ENCODE peak calls at places on chromosomes 12 and 14, in nine cellular contexts. One of them, this sample, is unnamed.

GRCh38 chr12:70448371-70448770 is 82.3 kb downstream of the KCNMB4 start:
- DNase-seq in stimulated activated CD4-positive, alpha-beta T cell treated with anti-CD3 and anti-CD28 coated beads, Interleukin-12 subunit alpha, Interleukin-12 subunit beta, amount 100 ng/mL, for 4 hours: no peak
- DNase-seq in HTR-8/SVneo: no peak
- DNase-seq in activated T-cell treated with anti-CD3 and anti-CD28 coated beads for 24 hours: no peak
- DNase-seq in Caki2: no peak
- DNase-seq in effector memory CD8-positive, alpha-beta T cell: no peak
- DNase-seq in midbrain: no peak
- DNase-seq in EL: peak; percentile 48
- DNase-seq in NAMALWA: no peak
- DNase-seq in this sample: no peak

GRCh38 chr14:88380405-88380804 is 5.1 kb upstream of the SPATA7 start:
- DNase-seq in EL: peak; percentile 3
- DNase-seq in HTR-8/SVneo: peak; percentile 11
- DNase-seq in Caki2: no peak
- DNase-seq in NAMALWA: peak; percentile 9
- DNase-seq in effector memory CD8-positive, alpha-beta T cell: no peak
- DNase-seq in stimulated activated CD4-positive, alpha-beta T cell treated with anti-CD3 and anti-CD28 coated beads, Interleukin-12 subunit alpha, Interleukin-12 subunit beta, amount 100 ng/mL, for 4 hours: no peak
- DNase-seq in activated T-cell treated with anti-CD3 and anti-CD28 coated beads for 24 hours: no peak
- DNase-seq in midbrain: peak; percentile 42
- DNase-seq in this sample: no peak

GRCh38 chr12:63151898-63152700 is 1.1 kb upstream of the AVPR1A start:
- DNase-seq in HTR-8/SVneo: peak; percentile 41
- DNase-seq in effector memory CD8-positive, alpha-beta T cell: no peak
- DNase-seq in Caki2: peak; percentile 63
- DNase-seq in NAMALWA: peak; percentile 70
- DNase-seq in stimulated activated CD4-positive, alpha-beta T cell treated with anti-CD3 and anti-CD28 coated beads, Interleukin-12 subunit alpha, Interleukin-12 subunit beta, amount 100 ng/mL, for 4 hours: no peak
- DNase-seq in EL: peak; percentile 50
- DNase-seq in activated T-cell treated with anti-CD3 and anti-CD28 coated beads for 24 hours: no peak
- DNase-seq in midbrain: peak; percentile 36
- DNase-seq in this sample: peak; percentile 66

GRCh38 chr12:67813509-67813908 is 165.0 kb downstream of the DYRK2 start:
- DNase-seq in EL: peak; percentile 30
- DNase-seq in stimulated activated CD4-positive, alpha-beta T cell treated with anti-CD3 and anti-CD28 coated beads, Interleukin-12 subunit alpha, Interleukin-12 subunit beta, amount 100 ng/mL, for 4 hours: no peak
- DNase-seq in HTR-8/SVneo: no peak
- DNase-seq in effector memory CD8-positive, alpha-beta T cell: no peak
- DNase-seq in activated T-cell treated with anti-CD3 and anti-CD28 coated beads for 24 hours: no peak
- DNase-seq in midbrain: no peak
- DNase-seq in Caki2: no peak
- DNase-seq in NAMALWA: no peak
- DNase-seq in this sample: no peak

GRCh38 chr14:103460415-103460814 is 62.2 kb downstream of the CKB start:
- DNase-seq in EL: no peak
- DNase-seq in Caki2: no peak
- DNase-seq in stimulated activated CD4-positive, alpha-beta T cell treated with anti-CD3 and anti-CD28 coated beads, Interleukin-12 subunit alpha, Interleukin-12 subunit beta, amount 100 ng/mL, for 4 hours: no peak
- DNase-seq in midbrain: no peak
- DNase-seq in NAMALWA: no peak
- DNase-seq in effector memory CD8-positive, alpha-beta T cell: no peak
- DNase-seq in activated T-cell treated with anti-CD3 and anti-CD28 coated beads for 24 hours: no peak
- DNase-seq in HTR-8/SVneo: no peak
- DNase-seq in this sample: no peak

GRCh38 chr12:113919791-113920190 is 46.3 kb downstream of the RBM19 start:
- DNase-seq in stimulated activated CD4-positive, alpha-beta T cell treated with anti-CD3 and anti-CD28 coated beads, Interleukin-12 subunit alpha, Interleukin-12 subunit beta, amount 100 ng/mL, for 4 hours: no peak
- DNase-seq in NAMALWA: no peak
- DNase-seq in effector memory CD8-positive, alpha-beta T cell: no peak
- DNase-seq in HTR-8/SVneo: no peak
- DNase-seq in Caki2: no peak
- DNase-seq in activated T-cell treated with anti-CD3 and anti-CD28 coated beads for 24 hours: no peak
- DNase-seq in EL: no peak
- DNase-seq in midbrain: no peak
- DNase-seq in this sample: no peak

GRCh38 chr12:92185052-92185451 is 39.4 kb upstream of the BTG1 start:
- DNase-seq in activated T-cell treated with anti-CD3 and anti-CD28 coated beads for 24 hours: no peak
- DNase-seq in effector memory CD8-positive, alpha-beta T cell: no peak
- DNase-seq in midbrain: peak; percentile 22
- DNase-seq in EL: no peak
- DNase-seq in NAMALWA: no peak
- DNase-seq in Caki2: no peak
- DNase-seq in stimulated activated CD4-positive, alpha-beta T cell treated with anti-CD3 and anti-CD28 coated beads, Interleukin-12 subunit alpha, Interleukin-12 subunit beta, amount 100 ng/mL, for 4 hours: no peak
- DNase-seq in HTR-8/SVneo: no peak
- DNase-seq in this sample: no peak

GRCh38 chr14:100333867-100334266 is 10.7 kb downstream of the SLC25A47 start:
- DNase-seq in Caki2: no peak
- DNase-seq in effector memory CD8-positive, alpha-beta T cell: no peak
- DNase-seq in midbrain: no peak
- DNase-seq in stimulated activated CD4-positive, alpha-beta T cell treated with anti-CD3 and anti-CD28 coated beads, Interleukin-12 subunit alpha, Interleukin-12 subunit beta, amount 100 ng/mL, for 4 hours: no peak
- DNase-seq in HTR-8/SVneo: no peak
- DNase-seq in EL: no peak
- DNase-seq in activated T-cell treated with anti-CD3 and anti-CD28 coated beads for 24 hours: no peak
- DNase-seq in NAMALWA: no peak
- DNase-seq in this sample: no peak

GRCh38 chr14:106622200-106622745 is 1095.9 kb downstream of the TMEM121 start:
- DNase-seq in effector memory CD8-positive, alpha-beta T cell: peak; percentile 38
- DNase-seq in EL: no peak
- DNase-seq in midbrain: no peak
- DNase-seq in NAMALWA: no peak
- DNase-seq in HTR-8/SVneo: no peak
- DNase-seq in stimulated activated CD4-positive, alpha-beta T cell treated with anti-CD3 and anti-CD28 coated beads, Interleukin-12 subunit alpha, Interleukin-12 subunit beta, amount 100 ng/mL, for 4 hours: no peak
- DNase-seq in Caki2: no peak
- DNase-seq in activated T-cell treated with anti-CD3 and anti-CD28 coated beads for 24 hours: no peak
- DNase-seq in this sample: no peak

GRCh38 chr12:93380480-93381121 is 2.9 kb downstream of the NUDT4 start:
- DNase-seq in HTR-8/SVneo: no peak
- DNase-seq in NAMALWA: peak; percentile 56
- DNase-seq in Caki2: peak; percentile 52
- DNase-seq in EL: peak; percentile 29
- DNase-seq in effector memory CD8-positive, alpha-beta T cell: no peak
- DNase-seq in stimulated activated CD4-positive, alpha-beta T cell treated with anti-CD3 and anti-CD28 coated beads, Interleukin-12 subunit alpha, Interleukin-12 subunit beta, amount 100 ng/mL, for 4 hours: no peak
- DNase-seq in activated T-cell treated with anti-CD3 and anti-CD28 coated beads for 24 hours: no peak
- DNase-seq in midbrain: no peak
- DNase-seq in this sample: peak; percentile 54

GRCh38 chr12:2337031-2338010 is 284.5 kb downstream of the CACNA1C start:
- DNase-seq in effector memory CD8-positive, alpha-beta T cell: no peak
- DNase-seq in midbrain: no peak
- DNase-seq in stimulated activated CD4-positive, alpha-beta T cell treated with anti-CD3 and anti-CD28 coated beads, Interleukin-12 subunit alpha, Interleukin-12 subunit beta, amount 100 ng/mL, for 4 hours: no peak
- DNase-seq in NAMALWA: no peak
- DNase-seq in EL: no peak
- DNase-seq in HTR-8/SVneo: no peak
- DNase-seq in activated T-cell treated with anti-CD3 and anti-CD28 coated beads for 24 hours: no peak
- DNase-seq in Caki2: peak; percentile 90
- DNase-seq in this sample: peak; percentile 59

GRCh38 chr12:57177354-57177753 is 29.9 kb upstream of the LRP1-AS start:
- DNase-seq in stimulated activated CD4-positive, alpha-beta T cell treated with anti-CD3 and anti-CD28 coated beads, Interleukin-12 subunit alpha, Interleukin-12 subunit beta, amount 100 ng/mL, for 4 hours: no peak
- DNase-seq in effector memory CD8-positive, alpha-beta T cell: no peak
- DNase-seq in Caki2: no peak
- DNase-seq in EL: no peak
- DNase-seq in activated T-cell treated with anti-CD3 and anti-CD28 coated beads for 24 hours: no peak
- DNase-seq in midbrain: no peak
- DNase-seq in NAMALWA: no peak
- DNase-seq in HTR-8/SVneo: no peak
- DNase-seq in this sample: no peak

GRCh38 chr14:94026173-94026885 is at the start of gene OTUB2:
- DNase-seq in Caki2: peak; percentile 97
- DNase-seq in stimulated activated CD4-positive, alpha-beta T cell treated with anti-CD3 and anti-CD28 coated beads, Interleukin-12 subunit alpha, Interleukin-12 subunit beta, amount 100 ng/mL, for 4 hours: peak; percentile 95
- DNase-seq in midbrain: peak; percentile 98
- DNase-seq in activated T-cell treated with anti-CD3 and anti-CD28 coated beads for 24 hours: peak; percentile 95
- DNase-seq in NAMALWA: peak; percentile 99
- DNase-seq in effector memory CD8-positive, alpha-beta T cell: peak; percentile 95
- DNase-seq in HTR-8/SVneo: peak; percentile 99
- DNase-seq in EL: peak; percentile 99
- DNase-seq in this sample: peak; percentile 97

GRCh38 chr14:65506801-65507200 is 94.3 kb downstream of the FUT8 start:
- DNase-seq in HTR-8/SVneo: no peak
- DNase-seq in Caki2: no peak
- DNase-seq in NAMALWA: no peak
- DNase-seq in activated T-cell treated with anti-CD3 and anti-CD28 coated beads for 24 hours: no peak
- DNase-seq in stimulated activated CD4-positive, alpha-beta T cell treated with anti-CD3 and anti-CD28 coated beads, Interleukin-12 subunit alpha, Interleukin-12 subunit beta, amount 100 ng/mL, for 4 hours: no peak
- DNase-seq in effector memory CD8-positive, alpha-beta T cell: no peak
- DNase-seq in midbrain: no peak
- DNase-seq in EL: no peak
- DNase-seq in this sample: no peak

GRCh38 chr12:93521225-93521854 is 51.1 kb upstream of the SOCS2 start:
- DNase-seq in stimulated activated CD4-positive, alpha-beta T cell treated with anti-CD3 and anti-CD28 coated beads, Interleukin-12 subunit alpha, Interleukin-12 subunit beta, amount 100 ng/mL, for 4 hours: no peak
- DNase-seq in EL: peak; percentile 9
- DNase-seq in HTR-8/SVneo: no peak
- DNase-seq in NAMALWA: no peak
- DNase-seq in Caki2: no peak
- DNase-seq in effector memory CD8-positive, alpha-beta T cell: no peak
- DNase-seq in activated T-cell treated with anti-CD3 and anti-CD28 coated beads for 24 hours: no peak
- DNase-seq in midbrain: no peak
- DNase-seq in this sample: no peak

GRCh38 chr14:67644428-67644827 is 24.7 kb downstream of the ARG2 start:
- DNase-seq in midbrain: no peak
- DNase-seq in HTR-8/SVneo: no peak
- DNase-seq in EL: no peak
- DNase-seq in Caki2: no peak
- DNase-seq in NAMALWA: no peak
- DNase-seq in effector memory CD8-positive, alpha-beta T cell: no peak
- DNase-seq in activated T-cell treated with anti-CD3 and anti-CD28 coated beads for 24 hours: no peak
- DNase-seq in stimulated activated CD4-positive, alpha-beta T cell treated with anti-CD3 and anti-CD28 coated beads, Interleukin-12 subunit alpha, Interleukin-12 subunit beta, amount 100 ng/mL, for 4 hours: no peak
- DNase-seq in this sample: no peak

GRCh38 chr12:122030427-122030825 is 8.7 kb downstream of the BCL7A start:
- DNase-seq in EL: no peak
- DNase-seq in HTR-8/SVneo: no peak
- DNase-seq in Caki2: no peak
- DNase-seq in activated T-cell treated with anti-CD3 and anti-CD28 coated beads for 24 hours: no peak
- DNase-seq in midbrain: no peak
- DNase-seq in NAMALWA: no peak
- DNase-seq in effector memory CD8-positive, alpha-beta T cell: no peak
- DNase-seq in stimulated activated CD4-positive, alpha-beta T cell treated with anti-CD3 and anti-CD28 coated beads, Interleukin-12 subunit alpha, Interleukin-12 subunit beta, amount 100 ng/mL, for 4 hours: no peak
- DNase-seq in this sample: no peak